ENCODE peak calls at places on chromosomes 4 and X, in five cellular contexts. One of them, this sample, is unnamed.

GRCh38 chrX:72050011-72050410 is 81.7 kb downstream of the RTL5 start:
- DNase-seq in adrenal gland: no peak
- DNase-seq in BE2C: no peak
- DNase-seq in HCT116: no peak
- DNase-seq in H9: no peak
- DNase-seq in this sample: no peak

GRCh38 chr4:24659241-24659961 is 75.0 kb upstream of the DHX15 start:
- DNase-seq in adrenal gland: no peak
- DNase-seq in BE2C: no peak
- DNase-seq in H9: no peak
- DNase-seq in HCT116: no peak
- DNase-seq in this sample: no peak

GRCh38 chrX:139078761-139079160 is 367.2 kb upstream of the FGF13 start:
- DNase-seq in H9: no peak
- DNase-seq in BE2C: no peak
- DNase-seq in HCT116: no peak
- DNase-seq in adrenal gland: no peak
- DNase-seq in this sample: no peak

GRCh38 chr4:85018983-85019382 is 52.5 kb upstream of the WDFY3 start:
- DNase-seq in HCT116: no peak
- DNase-seq in adrenal gland: no peak
- DNase-seq in BE2C: no peak
- DNase-seq in H9: no peak
- DNase-seq in this sample: no peak

GRCh38 chrX:19198448-19198847 is 76.2 kb upstream of the ADGRG2 start:
- DNase-seq in adrenal gland: no peak
- DNase-seq in H9: no peak
- DNase-seq in BE2C: no peak
- DNase-seq in HCT116: no peak
- DNase-seq in this sample: no peak

GRCh38 chrX:66110112-66110511 is 53.9 kb upstream of the HEPH start:
- DNase-seq in BE2C: no peak
- DNase-seq in H9: peak; percentile 20
- DNase-seq in HCT116: peak; percentile 3
- DNase-seq in adrenal gland: no peak
- DNase-seq in this sample: no peak

GRCh38 chr4:142984871-142985585 is 138.9 kb upstream of the INPP4B start:
- DNase-seq in H9: peak; percentile 60
- DNase-seq in HCT116: peak; percentile 40
- DNase-seq in adrenal gland: no peak
- DNase-seq in BE2C: no peak
- DNase-seq in this sample: no peak

GRCh38 chr4:48129307-48130014 is 4.6 kb downstream of the TXK start:
- DNase-seq in BE2C: no peak
- DNase-seq in adrenal gland: no peak
- DNase-seq in HCT116: no peak
- DNase-seq in H9: no peak
- DNase-seq in this sample: no peak

GRCh38 chrX:131577999-131578734 is 34.3 kb downstream of the OR13H1 start:
- DNase-seq in H9: no peak
- DNase-seq in BE2C: no peak
- DNase-seq in adrenal gland: no peak
- DNase-seq in HCT116: no peak
- DNase-seq in this sample: no peak

GRCh38 chr4:6239968-6240367 is 29.7 kb upstream of the WFS1 start:
- DNase-seq in H9: no peak
- DNase-seq in adrenal gland: no peak
- DNase-seq in HCT116: no peak
- DNase-seq in BE2C: no peak
- DNase-seq in this sample: no peak

GRCh38 chrX:129932792-129933321 is 26.9 kb downstream of the UTP14A start:
- DNase-seq in adrenal gland: peak; percentile 52
- DNase-seq in H9: peak; percentile 35
- DNase-seq in BE2C: peak; percentile 21
- DNase-seq in HCT116: no peak
- DNase-seq in this sample: no peak

GRCh38 chr4:122583906-122584305 is 37.0 kb downstream of the IL21 start:
- DNase-seq in adrenal gland: peak; percentile 13
- DNase-seq in H9: no peak
- DNase-seq in BE2C: no peak
- DNase-seq in HCT116: no peak
- DNase-seq in this sample: no peak

GRCh38 chr4:139556735-139557505 is 901 bp upstream of the SETD7 start:
- DNase-seq in BE2C: peak; percentile 60
- DNase-seq in H9: peak; percentile 64
- DNase-seq in HCT116: no peak
- DNase-seq in adrenal gland: peak; percentile 67
- DNase-seq in this sample: no peak

GRCh38 chrX:114906978-114907510 is 110.4 kb downstream of the IL13RA2 start:
- DNase-seq in BE2C: no peak
- DNase-seq in adrenal gland: no peak
- DNase-seq in H9: peak; percentile 59
- DNase-seq in HCT116: no peak
- DNase-seq in this sample: no peak

GRCh38 chr4:112099701-112100289 is 45.5 kb upstream of the FAM241A start:
- DNase-seq in HCT116: peak; percentile 61
- DNase-seq in BE2C: no peak
- DNase-seq in H9: no peak
- DNase-seq in adrenal gland: no peak
- DNase-seq in this sample: peak; percentile 48

GRCh38 chr4:1469043-1469442 is 62.8 kb upstream of the NKX1-1 start:
- DNase-seq in H9: no peak
- DNase-seq in HCT116: no peak
- DNase-seq in adrenal gland: no peak
- DNase-seq in BE2C: no peak
- DNase-seq in this sample: no peak

GRCh38 chr4:171016145-171016544 is 797.1 kb upstream of the GALNTL6 start:
- DNase-seq in H9: no peak
- DNase-seq in HCT116: no peak
- DNase-seq in BE2C: no peak
- DNase-seq in adrenal gland: no peak
- DNase-seq in this sample: no peak

GRCh38 chrX:3697701-3698279 is 15.7 kb downstream of the PRKX start:
- DNase-seq in BE2C: no peak
- DNase-seq in HCT116: no peak
- DNase-seq in adrenal gland: no peak
- DNase-seq in H9: no peak
- DNase-seq in this sample: no peak

GRCh38 chrX:40279762-40280161 is 182.0 kb upstream of the BCOR start:
- DNase-seq in BE2C: no peak
- DNase-seq in adrenal gland: no peak
- DNase-seq in H9: no peak
- DNase-seq in HCT116: no peak
- DNase-seq in this sample: no peak

GRCh38 chr4:81688085-81688484 is 216.4 kb upstream of the RASGEF1B start:
- DNase-seq in BE2C: no peak
- DNase-seq in adrenal gland: no peak
- DNase-seq in HCT116: no peak
- DNase-seq in H9: no peak
- DNase-seq in this sample: no peak

GRCh38 chr4:26432419-26432818 is 57.9 kb downstream of the CCKAR start:
- DNase-seq in H9: no peak
- DNase-seq in adrenal gland: no peak
- DNase-seq in BE2C: no peak
- DNase-seq in HCT116: no peak
- DNase-seq in this sample: no peak

GRCh38 chr4:117783716-117784115 is 250.6 kb upstream of the NDST3 start:
- DNase-seq in HCT116: no peak
- DNase-seq in BE2C: no peak
- DNase-seq in H9: no peak
- DNase-seq in adrenal gland: no peak
- DNase-seq in this sample: no peak

GRCh38 chr4:25663778-25664177 is 8.1 kb downstream of the SLC34A2 start:
- DNase-seq in H9: no peak
- DNase-seq in HCT116: no peak
- DNase-seq in adrenal gland: no peak
- DNase-seq in BE2C: no peak
- DNase-seq in this sample: no peak

GRCh38 chr4:152858934-152859333 is 77.2 kb upstream of the FHDC1 start:
- DNase-seq in H9: no peak
- DNase-seq in BE2C: no peak
- DNase-seq in adrenal gland: no peak
- DNase-seq in HCT116: no peak
- DNase-seq in this sample: no peak

GRCh38 chr4:151389316-151389715 is 19.7 kb upstream of the FHIP1A start:
- DNase-seq in H9: no peak
- DNase-seq in BE2C: no peak
- DNase-seq in adrenal gland: no peak
- DNase-seq in HCT116: no peak
- DNase-seq in this sample: no peak

GRCh38 chr4:146439437-146439836 is 82.3 kb downstream of the SLC10A7 start:
- DNase-seq in adrenal gland: no peak
- DNase-seq in H9: no peak
- DNase-seq in BE2C: no peak
- DNase-seq in HCT116: no peak
- DNase-seq in this sample: no peak

DNA sequence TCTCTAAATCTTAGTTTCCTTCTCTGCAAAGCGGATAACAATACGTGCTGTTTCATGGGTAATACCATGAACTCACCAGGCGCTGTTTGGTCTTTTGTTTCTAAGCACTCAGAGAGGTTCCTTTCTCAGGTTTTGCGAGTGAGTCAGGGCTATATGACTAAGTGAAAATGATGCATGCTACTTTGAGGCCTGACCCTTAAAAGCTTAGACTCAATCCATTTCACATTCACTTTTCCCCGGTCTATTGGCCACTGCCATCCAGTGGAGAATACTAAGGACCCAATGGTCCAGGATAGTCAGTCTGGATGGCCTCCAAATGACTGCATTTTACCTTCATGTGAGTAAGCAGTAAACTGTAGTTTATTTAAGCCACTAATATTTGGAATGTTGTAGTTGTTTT is 400.8 kb upstream of the SLIT2 start:
- DNase-seq in HCT116: peak; percentile 31
- DNase-seq in H9: no peak
- DNase-seq in BE2C: no peak
- DNase-seq in adrenal gland: no peak
- DNase-seq in this sample: peak; percentile 32
- H3K9me3 ChIP-seq in HCT116: no peaks in the 10 kb centered on the region
- H3K9me3 ChIP-seq in H9: no peaks in the 10 kb centered on the region
- H3K9me3 ChIP-seq in BE2C: no peaks in the 10 kb centered on the region
- H3K9me3 ChIP-seq in adrenal gland: no peaks in the 10 kb centered on the region
- H3K9me3 ChIP-seq in this sample: no peaks in the 10 kb centered on the region

DNA sequence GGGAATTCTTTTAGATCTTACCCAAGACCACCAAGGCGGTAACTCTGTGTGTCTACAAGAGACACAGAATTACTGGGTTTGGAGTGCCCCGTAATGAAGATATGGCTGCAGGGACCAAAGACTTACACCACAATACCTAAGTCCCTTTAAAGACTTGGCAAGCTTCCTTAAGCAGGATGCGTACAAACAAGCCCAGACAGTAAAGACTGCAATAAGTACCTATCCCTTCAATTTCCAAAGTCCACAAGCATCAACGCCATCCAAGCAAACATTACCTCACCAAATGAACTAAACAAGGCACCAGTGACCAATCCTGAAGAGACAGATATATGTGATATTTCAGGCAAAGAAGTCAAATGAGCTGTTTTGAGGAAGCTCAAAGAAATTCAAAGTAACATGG is 42.3 kb upstream of the RNF128 start:
- DNase-seq in H9: no peak
- DNase-seq in BE2C: no peak
- DNase-seq in HCT116: no peak
- DNase-seq in adrenal gland: no peak
- DNase-seq in this sample: no peak
- H3K27me3 ChIP-seq in H9: no peaks in the 10 kb centered on the region
- H3K27me3 ChIP-seq in BE2C: no peaks in the 10 kb centered on the region
- H3K27me3 ChIP-seq in HCT116: no peaks in the 10 kb centered on the region
- H3K27me3 ChIP-seq in adrenal gland: peaks cover 23% of the 10 kb centered on the region
- H3K27me3 ChIP-seq in this sample: no peaks in the 10 kb centered on the region

DNA sequence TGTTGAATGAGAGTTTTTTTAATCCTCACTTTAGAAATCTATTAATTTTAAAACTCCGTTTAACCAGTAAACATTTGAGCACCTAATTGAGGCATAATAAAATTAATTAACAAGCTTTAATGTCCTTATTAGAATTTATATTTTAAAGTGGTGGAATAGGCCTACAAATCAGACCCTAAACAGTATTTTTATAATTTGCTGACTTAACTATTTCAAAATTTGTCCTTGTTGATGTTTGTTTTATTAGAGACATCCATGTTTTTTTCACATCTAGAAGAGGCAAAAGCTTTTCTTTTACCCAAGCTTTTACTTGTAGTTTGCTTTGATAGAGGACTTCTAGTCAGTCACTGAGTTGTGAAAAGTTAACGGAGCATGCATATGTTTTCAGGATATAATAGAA is 3.8 kb downstream of the SAP30 start:
- DNase-seq in BE2C: no peak
- DNase-seq in HCT116: no peak
- DNase-seq in H9: no peak
- DNase-seq in adrenal gland: no peak
- DNase-seq in this sample: no peak
- H3K4me1 ChIP-seq in BE2C: no peaks in the 10 kb centered on the region
- H3K4me1 ChIP-seq in HCT116: peaks cover 14% of the 10 kb centered on the region
- H3K4me1 ChIP-seq in H9: no peaks in the 10 kb centered on the region
- H3K4me1 ChIP-seq in adrenal gland: no peaks in the 10 kb centered on the region
- H3K4me1 ChIP-seq in this sample: no peaks in the 10 kb centered on the region

DNA sequence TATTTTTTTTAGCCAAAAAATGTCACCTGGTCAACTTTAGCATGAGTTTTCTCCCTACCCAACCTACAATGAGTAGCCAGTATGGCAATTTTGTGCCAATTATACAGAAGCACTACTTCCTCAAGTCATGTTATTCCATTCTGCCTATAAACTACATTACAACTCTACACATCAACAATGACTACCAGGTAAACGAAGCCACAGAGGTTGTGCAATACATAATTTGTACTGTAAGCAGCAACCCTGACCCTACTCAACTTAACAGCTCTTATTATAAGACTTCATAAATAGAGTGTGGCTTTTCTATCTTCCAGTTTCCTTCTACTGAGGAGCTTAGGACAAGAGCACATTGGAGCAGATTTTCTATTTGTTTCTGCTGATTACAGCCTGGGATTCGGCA is 160.5 kb downstream of the HS3ST1 start:
- DNase-seq in HCT116: no peak
- DNase-seq in adrenal gland: no peak
- DNase-seq in BE2C: no peak
- DNase-seq in H9: no peak
- DNase-seq in this sample: no peak
- H3K9me3 ChIP-seq in HCT116: no peaks in the 10 kb centered on the region
- H3K9me3 ChIP-seq in adrenal gland: no peaks in the 10 kb centered on the region
- H3K9me3 ChIP-seq in BE2C: no peaks in the 10 kb centered on the region
- H3K9me3 ChIP-seq in H9: no peaks in the 10 kb centered on the region
- H3K9me3 ChIP-seq in this sample: no peaks in the 10 kb centered on the region

GRCh38 chr4:8078109-8078494 is 80.5 kb downstream of the ABLIM2 start:
- DNase-seq in HCT116: no peak
- DNase-seq in adrenal gland: no peak
- DNase-seq in H9: no peak
- DNase-seq in BE2C: no peak
- DNase-seq in this sample: no peak

GRCh38 chr4:8077181-8078108 is 81.2 kb downstream of the ABLIM2 start:
- DNase-seq in BE2C: no peak
- DNase-seq in H9: no peak
- DNase-seq in adrenal gland: no peak
- DNase-seq in HCT116: no peak
- DNase-seq in this sample: no peak

GRCh38 chr4:8073206-8073863 is 85.3 kb downstream of the ABLIM2 start:
- DNase-seq in BE2C: peak; percentile 58
- DNase-seq in H9: no peak
- DNase-seq in HCT116: no peak
- DNase-seq in adrenal gland: no peak
- DNase-seq in this sample: no peak

GRCh38 chr4:8078610-8079015 is 80.0 kb downstream of the ABLIM2 start:
- DNase-seq in adrenal gland: no peak
- DNase-seq in H9: no peak
- DNase-seq in BE2C: no peak
- DNase-seq in HCT116: no peak
- DNase-seq in this sample: no peak

GRCh38 chr4:8076023-8076422 is 82.6 kb downstream of the ABLIM2 start:
- DNase-seq in BE2C: no peak
- DNase-seq in adrenal gland: no peak
- DNase-seq in HCT116: no peak
- DNase-seq in H9: no peak
- DNase-seq in this sample: no peak
- H3K27me3 ChIP-seq in BE2C: no peaks in the 10 kb centered on the region
- H3K27me3 ChIP-seq in adrenal gland: no peaks in the 10 kb centered on the region
- H3K27me3 ChIP-seq in HCT116: no peaks in the 10 kb centered on the region
- H3K27me3 ChIP-seq in H9: no peaks in the 10 kb centered on the region
- H3K27me3 ChIP-seq in this sample: no peaks in the 10 kb centered on the region

This sample was measured in Panc1.